ENCODE peak calls at places on chromosome 15, in four cellular contexts. One of them, this sample, is unnamed.

GRCh38 chr15:57158589-57158988 is 217.7 kb upstream of the CGNL1 start:
- DNase-seq in HepG2: no peak
- DNase-seq in GM12878: no peak
- DNase-seq in K562: no peak
- DNase-seq in this sample: no peak

GRCh38 chr15:101045236-101045646 is 126.1 kb downstream of the LRRK1 start:
- DNase-seq in HepG2: no peak
- DNase-seq in GM12878: no peak
- DNase-seq in K562: no peak
- DNase-seq in this sample: no peak

GRCh38 chr15:76197703-76198455 is 113.4 kb downstream of the ETFA start:
- DNase-seq in HepG2: no peak
- DNase-seq in GM12878: no peak
- DNase-seq in K562: no peak
- DNase-seq in this sample: no peak

GRCh38 chr15:58457466-58457965 is 25.7 kb downstream of the LIPC start:
- DNase-seq in HepG2: no peak
- DNase-seq in GM12878: peak; percentile 88
- DNase-seq in K562: peak; percentile 37
- DNase-seq in this sample: no peak

GRCh38 chr15:38705421-38706219 is 141.0 kb upstream of the RASGRP1 start:
- DNase-seq in HepG2: no peak
- DNase-seq in GM12878: no peak
- DNase-seq in K562: no peak
- DNase-seq in this sample: peak; percentile 36

GRCh38 chr15:65980824-65981456 is 111.6 kb downstream of the RAB11A start:
- DNase-seq in HepG2: peak; percentile 30
- DNase-seq in GM12878: no peak
- DNase-seq in K562: peak; percentile 63
- DNase-seq in this sample: peak; percentile 96

GRCh38 chr15:42457445-42458442 is 33.2 kb downstream of the ZNF106 start:
- DNase-seq in HepG2: no peak
- DNase-seq in GM12878: peak; percentile 45
- DNase-seq in K562: no peak
- DNase-seq in this sample: peak; percentile 98

GRCh38 chr15:100759116-100759515 is 120.5 kb upstream of the ALDH1A3 start:
- DNase-seq in HepG2: no peak
- DNase-seq in GM12878: no peak
- DNase-seq in K562: no peak
- DNase-seq in this sample: no peak

GRCh38 chr15:59232476-59232875 is 25.8 kb downstream of the LDHAL6B start:
- DNase-seq in HepG2: no peak
- DNase-seq in GM12878: no peak
- DNase-seq in K562: no peak
- DNase-seq in this sample: no peak

GRCh38 chr15:60580650-60581415 is 101.9 kb upstream of the ICE2 start:
- DNase-seq in HepG2: peak; percentile 72
- DNase-seq in GM12878: no peak
- DNase-seq in K562: no peak
- DNase-seq in this sample: peak; percentile 29

GRCh38 chr15:45690581-45691260 is 55.9 kb downstream of the SQOR start:
- DNase-seq in HepG2: no peak
- DNase-seq in GM12878: no peak
- DNase-seq in K562: no peak
- DNase-seq in this sample: no peak

GRCh38 chr15:40915679-40916078 is 13.5 kb upstream of the DLL4 start:
- DNase-seq in HepG2: no peak
- DNase-seq in GM12878: no peak
- DNase-seq in K562: peak; percentile 36
- DNase-seq in this sample: no peak

GRCh38 chr15:68315495-68316007 is 38.0 kb downstream of the FEM1B start:
- DNase-seq in HepG2: no peak
- DNase-seq in GM12878: no peak
- DNase-seq in K562: no peak
- DNase-seq in this sample: peak; percentile 69

GRCh38 chr15:65245096-65245849 is 34.0 kb upstream of the CILP start:
- DNase-seq in HepG2: peak; percentile 75
- DNase-seq in GM12878: no peak
- DNase-seq in K562: no peak
- DNase-seq in this sample: no peak

GRCh38 chr15:34055868-34056595 is 17.0 kb upstream of the AVEN start:
- DNase-seq in HepG2: no peak
- DNase-seq in GM12878: no peak
- DNase-seq in K562: no peak
- DNase-seq in this sample: no peak
- TF ChIP-seq JUNB in HepG2: no peak
- TF ChIP-seq JUNB in GM12878: no peak
- TF ChIP-seq JUNB in K562: no peak
- TF ChIP-seq JUNB in this sample: no peak

GRCh38 chr15:74863239-74864056 is 9.7 kb downstream of the SCAMP2 start:
- DNase-seq in HepG2: no peak
- DNase-seq in GM12878: no peak
- DNase-seq in K562: no peak
- DNase-seq in this sample: no peak
- H2AFZ ChIP-seq in HepG2: no peak overlapping the region
- H2AFZ ChIP-seq in GM12878: no peak overlapping the region
- H2AFZ ChIP-seq in K562: no peak overlapping the region
- H2AFZ ChIP-seq in this sample: no peak overlapping the region

DNA sequence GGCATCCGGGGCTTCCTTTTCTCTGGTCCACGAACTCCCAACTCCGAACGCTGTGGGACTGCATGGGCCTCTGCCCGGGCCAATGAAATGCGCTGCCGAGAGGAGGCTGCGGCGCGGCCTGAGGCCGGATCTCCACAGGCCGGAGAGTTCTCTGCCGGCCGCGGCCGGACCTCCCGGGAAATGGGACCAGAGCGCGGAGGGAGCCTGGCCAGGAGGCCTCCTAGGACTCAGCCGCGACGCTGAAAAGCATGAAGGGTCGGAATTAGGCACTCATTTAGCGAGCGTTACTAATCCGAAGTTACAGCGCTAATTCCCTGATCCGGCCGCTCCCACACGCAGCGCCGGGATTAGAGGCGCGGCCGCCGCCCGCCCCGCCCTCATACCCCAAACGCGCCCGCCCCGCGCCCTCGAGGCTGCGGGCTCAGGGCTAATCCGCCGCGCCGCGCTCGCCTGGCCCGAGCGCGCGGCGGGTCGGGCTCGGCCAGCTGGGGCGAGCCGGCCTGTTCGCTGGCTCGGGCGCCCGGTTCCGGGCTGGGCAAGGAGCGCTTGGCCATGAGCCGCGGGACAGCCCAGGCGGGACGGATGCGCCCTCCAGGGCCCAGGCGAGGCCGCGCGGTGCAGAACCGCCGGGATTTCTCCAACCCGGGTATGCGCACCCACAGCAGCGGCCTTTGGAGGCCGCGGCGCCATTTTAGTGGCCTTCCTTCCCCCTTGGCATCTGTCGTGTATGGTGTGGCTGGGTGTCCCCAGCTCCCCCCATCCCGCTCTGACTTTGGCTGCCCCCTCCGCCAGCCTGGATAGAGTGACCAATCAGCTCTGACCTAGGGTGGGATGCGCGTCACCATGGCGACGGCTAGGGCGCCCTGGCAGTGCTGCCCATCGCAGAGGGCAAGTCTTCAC is 36.8 kb upstream of the POLG start:
- DNase-seq in HepG2: no peak
- DNase-seq in GM12878: no peak
- DNase-seq in K562: peak; percentile 31
- DNase-seq in this sample: peak; percentile 59
- H3K4me3 ChIP-seq in HepG2: no peak overlapping the region
- H3K4me3 ChIP-seq in GM12878: no peak overlapping the region
- H3K4me3 ChIP-seq in K562: no peak overlapping the region
- H3K4me3 ChIP-seq in this sample: peak overlapping the region; percentile 48

GRCh38 chr15:89399390-89400120 is 64.9 kb upstream of the POLG start:
- DNase-seq in HepG2: no peak
- DNase-seq in GM12878: no peak
- DNase-seq in K562: peak; percentile 89
- DNase-seq in this sample: peak; percentile 74
- TF ChIP-seq JUNB in HepG2: no peak
- TF ChIP-seq JUNB in GM12878: no peak
- TF ChIP-seq JUNB in K562: no peak
- TF ChIP-seq JUNB in this sample: no peak

GRCh38 chr15:71133734-71134464 is 18.6 kb downstream of the THSD4 start:
- DNase-seq in HepG2: no peak
- DNase-seq in GM12878: no peak
- DNase-seq in K562: no peak
- DNase-seq in this sample: no peak

GRCh38 chr15:71138473-71138872 is 23.2 kb downstream of the THSD4 start:
- DNase-seq in HepG2: no peak
- DNase-seq in GM12878: no peak
- DNase-seq in K562: no peak
- DNase-seq in this sample: no peak

GRCh38 chr15:71139264-71139663 is 24.0 kb downstream of the THSD4 start:
- DNase-seq in HepG2: no peak
- DNase-seq in GM12878: no peak
- DNase-seq in K562: no peak
- DNase-seq in this sample: no peak

GRCh38 chr15:71137138-71137518 is 21.9 kb downstream of the THSD4 start:
- DNase-seq in HepG2: no peak
- DNase-seq in GM12878: no peak
- DNase-seq in K562: no peak
- DNase-seq in this sample: no peak

DNA sequence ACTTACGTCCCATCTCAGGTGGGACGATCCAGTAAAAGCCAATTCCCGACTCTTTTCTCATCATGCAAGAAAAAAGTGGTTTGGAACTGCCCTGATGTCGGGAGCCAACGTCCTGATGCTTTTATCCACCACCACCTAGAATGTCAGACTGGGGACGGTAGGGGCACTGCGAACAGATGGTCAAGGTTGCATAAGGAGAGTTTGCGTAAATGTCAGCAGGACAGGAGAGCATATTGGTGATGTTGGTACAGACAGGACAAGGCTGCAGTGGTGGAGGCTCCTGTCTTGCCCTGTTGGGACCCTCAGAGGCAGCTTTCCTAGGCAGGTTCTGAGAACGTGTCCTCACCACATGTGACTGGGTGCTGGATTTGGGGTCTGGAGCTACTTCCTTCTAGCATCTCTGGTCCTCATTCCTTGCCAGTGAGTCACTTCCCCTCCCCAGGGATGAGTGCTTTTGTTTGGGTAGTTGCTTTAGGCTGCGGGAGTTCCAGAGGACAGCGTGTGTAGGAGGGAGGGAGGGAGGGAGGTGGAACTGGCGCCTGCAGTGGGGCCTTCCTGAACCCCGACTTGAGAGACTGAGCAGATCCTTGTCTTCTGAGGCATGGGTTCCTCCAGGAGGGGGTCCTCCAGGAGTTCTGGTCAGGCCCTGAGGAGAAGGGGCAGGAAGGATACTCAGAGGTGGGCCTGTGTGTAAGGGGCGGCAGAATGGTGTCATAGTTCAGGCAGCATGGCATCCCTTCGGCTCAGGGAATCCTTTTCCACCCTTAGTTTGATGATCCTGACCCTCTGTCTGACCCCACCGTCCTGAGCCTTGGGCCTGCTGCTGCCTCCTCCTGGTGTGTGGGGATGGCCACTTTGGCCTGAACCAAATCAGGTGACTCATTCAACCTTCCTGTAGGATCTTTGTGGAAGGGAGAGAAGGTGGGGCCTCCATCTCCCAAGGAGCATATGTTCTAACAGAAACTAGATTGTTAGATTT is 21.2 kb downstream of the THSD4 start:
- DNase-seq in HepG2: no peak
- DNase-seq in GM12878: no peak
- DNase-seq in K562: no peak
- DNase-seq in this sample: peak; percentile 37
- H2AFZ ChIP-seq in HepG2: no peak overlapping the region
- H2AFZ ChIP-seq in GM12878: no peak overlapping the region
- H2AFZ ChIP-seq in K562: no peak overlapping the region
- H2AFZ ChIP-seq in this sample: no peak overlapping the region

GRCh38 chr15:83066034-83066760 is 855 bp downstream of the BTBD1 start:
- DNase-seq in HepG2: no peak
- DNase-seq in GM12878: no peak
- DNase-seq in K562: peak; percentile 58
- DNase-seq in this sample: no peak

GRCh38 chr15:83066761-83067637 is at the start of gene BTBD1:
- DNase-seq in HepG2: peak; percentile 84
- DNase-seq in GM12878: peak; percentile 60
- DNase-seq in K562: peak; percentile 95
- DNase-seq in this sample: peak; percentile 87

GRCh38 chr15:83063555-83063954 is 3.5 kb downstream of the BTBD1 start:
- DNase-seq in HepG2: no peak
- DNase-seq in GM12878: no peak
- DNase-seq in K562: no peak
- DNase-seq in this sample: no peak

GRCh38 chr15:83064859-83065258 is 2.2 kb downstream of the BTBD1 start:
- DNase-seq in HepG2: no peak
- DNase-seq in GM12878: no peak
- DNase-seq in K562: no peak
- DNase-seq in this sample: no peak

GRCh38 chr15:83065431-83065830 is 1.6 kb downstream of the BTBD1 start:
- DNase-seq in HepG2: no peak
- DNase-seq in GM12878: no peak
- DNase-seq in K562: no peak
- DNase-seq in this sample: no peak
- H3K4me3 ChIP-seq in HepG2: peak overlapping the region; percentile 71
- H3K4me3 ChIP-seq in GM12878: peak overlapping the region; percentile 96
- H3K4me3 ChIP-seq in K562: peak overlapping the region; percentile 90
- H3K4me3 ChIP-seq in this sample: peak overlapping the region; percentile 77